ENCODE peak calls at places on chromosome 21, in seven cellular contexts. V is breast epithelium, C is kidney, R is small intestine, W is adrenal gland, I is body of pancreas, B is heart right ventricle. Q is an unnamed sample.

GRCh38 chr21:15054606-15055239 is 10.1 kb downstream of the NRIP1 start:
- DNase-seq in C (no peak), I (no peak), B (no peak), V (no peak), R (no peak), W (no peak), Q (no peak)

GRCh38 chr21:28771790-28772501 is 220.7 kb downstream of the LTN1 start:
- DNase-seq in W (no peak), V (no peak), C (no peak), I (no peak), B (no peak), R (no peak), Q (peak; percentile 2)

GRCh38 chr21:27380303-27380702 is 413.4 kb upstream of the ADAMTS5 start:
- DNase-seq in V (no peak), I (no peak), W (no peak), B (no peak), R (no peak), C (no peak), Q (no peak)

GRCh38 chr21:27561116-27561515 is 594.2 kb upstream of the ADAMTS5 start:
- DNase-seq in W (no peak), B (no peak), C (peak; percentile 45), I (no peak), V (no peak), R (no peak), Q (no peak)

GRCh38 chr21:39057121-39057520 is 126.1 kb downstream of the PSMG1 start:
- DNase-seq in R (no peak), W (no peak), C (no peak), I (no peak), B (no peak), V (no peak), Q (no peak)

GRCh38 chr21:34640858-34641257 is 25.9 kb upstream of the RCAN1 start:
- DNase-seq in B (no peak), C (no peak), R (no peak), I (no peak), W (no peak), V (no peak), Q (no peak)

GRCh38 chr21:34576043-34576466 is 38.9 kb downstream of the RCAN1 start:
- DNase-seq in I (no peak), B (peak; percentile 47), C (no peak), W (no peak), R (peak; percentile 62), V (peak; percentile 64), Q (no peak)

GRCh38 chr21:39452965-39453332 is 1.2 kb downstream of the SH3BGR start:
- DNase-seq in I (no peak), V (no peak), B (no peak), C (no peak), W (no peak), R (no peak), Q (peak; percentile 54)

GRCh38 chr21:18354947-18355346 is 48.6 kb downstream of the TMPRSS15 start:
- DNase-seq in B (no peak), C (no peak), I (no peak), W (no peak), R (no peak), V (no peak), Q (no peak)

GRCh38 chr21:31666445-31667010 is 7.0 kb downstream of the SOD1 start:
- DNase-seq in R (no peak), B (no peak), C (no peak), V (no peak), I (no peak), W (no peak), Q (no peak)

GRCh38 chr21:15063081-15063820 is 1.5 kb downstream of the NRIP1 start:
- DNase-seq in I (peak; percentile 6), C (no peak), V (no peak), W (no peak), B (no peak), R (peak; percentile 48), Q (peak; percentile 56)

GRCh38 chr21:39041815-39042214 is 141.4 kb downstream of the PSMG1 start:
- DNase-seq in W (no peak), R (no peak), I (no peak), B (no peak), V (no peak), C (no peak), Q (no peak)

GRCh38 chr21:28688381-28688780 is 304.3 kb downstream of the LTN1 start:
- DNase-seq in V (no peak), W (no peak), R (no peak), C (no peak), B (no peak), I (no peak), Q (no peak)

GRCh38 chr21:28518620-28519019 is 474.1 kb downstream of the LTN1 start:
- DNase-seq in R (no peak), B (no peak), W (no peak), C (no peak), V (no peak), I (no peak), Q (no peak)

GRCh38 chr21:29499734-29500343 is 201.1 kb downstream of the BACH1 start:
- DNase-seq in B (no peak), W (peak; percentile 34), C (no peak), V (no peak), R (no peak), I (no peak), Q (peak; percentile 62)

GRCh38 chr21:16794944-16795343 is 717.9 kb upstream of the CXADR start:
- DNase-seq in B (no peak), R (no peak), V (no peak), C (no peak), I (peak; percentile 15), W (peak; percentile 81), Q (peak; percentile 25)

GRCh38 chr21:16588433-16588860 is 858.7 kb downstream of the USP25 start:
- DNase-seq in W (peak; percentile 87), B (peak; percentile 51), R (no peak), I (peak; percentile 43), V (peak; percentile 66), C (peak; percentile 86), Q (no peak)

GRCh38 chr21:31903896-31904295 is 31.1 kb downstream of the HUNK start:
- DNase-seq in C (no peak), W (no peak), R (no peak), V (no peak), I (no peak), B (no peak), Q (peak; percentile 83)

GRCh38 chr21:39137248-39138186 is 45.7 kb downstream of the PSMG1 start:
- DNase-seq in I (no peak), B (no peak), V (no peak), W (peak; percentile 67), R (no peak), C (no peak), Q (no peak)

GRCh38 chr21:31908106-31909031 is 35.5 kb downstream of the HUNK start:
- DNase-seq in R (peak; percentile 16), V (peak; percentile 73), C (peak; percentile 83), W (no peak), B (no peak), I (peak; percentile 74), Q (peak; percentile 83)

GRCh38 chr21:33685613-33686197 is 43.4 kb downstream of the ITSN1 start:
- DNase-seq in R (peak; percentile 67), V (no peak), W (no peak), C (no peak), I (no peak), B (no peak), Q (no peak)

DNA sequence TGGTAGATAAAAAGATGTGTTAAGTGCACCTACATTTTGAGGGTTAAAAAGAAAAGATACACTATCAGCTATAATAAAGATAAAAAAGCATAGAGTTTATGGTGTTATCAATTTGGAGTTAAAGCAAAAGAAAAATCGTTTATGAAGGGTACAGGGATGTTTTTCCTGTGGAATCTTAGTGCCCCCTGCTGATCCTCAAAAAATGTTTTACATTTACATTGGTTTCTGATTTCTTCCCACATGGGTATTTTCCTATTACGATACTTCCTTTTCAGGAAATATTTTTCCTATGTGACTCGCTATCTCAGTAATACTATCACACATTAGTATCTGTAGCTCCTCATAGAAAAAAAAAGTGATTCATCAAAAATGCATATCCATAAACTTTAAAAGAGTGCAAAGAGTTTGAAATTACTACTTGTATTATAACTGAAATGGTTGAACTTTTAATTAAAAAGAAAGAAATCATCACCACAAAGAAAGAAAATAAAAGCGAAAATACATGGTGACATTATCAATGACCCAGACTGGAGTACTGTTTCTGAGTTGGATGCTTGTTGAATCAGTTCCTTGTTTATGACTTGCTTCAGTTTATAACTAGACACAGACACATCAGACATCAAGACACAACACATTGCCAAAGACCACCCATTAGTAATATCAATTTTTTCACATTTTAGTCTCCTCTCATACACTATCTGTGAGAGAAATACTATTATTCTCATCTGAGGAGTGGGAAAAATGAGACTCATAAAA is 293.2 kb downstream of the MRPL39 start:
- DNase-seq in B (no peak), W (no peak), I (no peak), R (no peak), V (no peak), C (no peak), Q (peak; percentile 16)
- H3K4me1 ChIP-seq in B (no peaks in the 10 kb centered on the region), W (no peaks in the 10 kb centered on the region), I (no peaks in the 10 kb centered on the region), R (no peaks in the 10 kb centered on the region), V (no peaks in the 10 kb centered on the region), C (no peaks in the 10 kb centered on the region), Q (no peaks in the 10 kb centered on the region)

GRCh38 chr21:46104104-46104503 is 6.2 kb downstream of the COL6A2 start:
- DNase-seq in C (no peak), I (no peak), B (no peak), R (no peak), V (no peak), W (no peak), Q (no peak)
- H3K9me3 ChIP-seq in C (peaks cover 5% of the 10 kb centered on the region), I (no peaks in the 10 kb centered on the region), B (peaks cover 5% of the 10 kb centered on the region), R (no peaks in the 10 kb centered on the region), V (peaks cover 14% of the 10 kb centered on the region), W (no peaks in the 10 kb centered on the region), Q (no peaks in the 10 kb centered on the region)

DNA sequence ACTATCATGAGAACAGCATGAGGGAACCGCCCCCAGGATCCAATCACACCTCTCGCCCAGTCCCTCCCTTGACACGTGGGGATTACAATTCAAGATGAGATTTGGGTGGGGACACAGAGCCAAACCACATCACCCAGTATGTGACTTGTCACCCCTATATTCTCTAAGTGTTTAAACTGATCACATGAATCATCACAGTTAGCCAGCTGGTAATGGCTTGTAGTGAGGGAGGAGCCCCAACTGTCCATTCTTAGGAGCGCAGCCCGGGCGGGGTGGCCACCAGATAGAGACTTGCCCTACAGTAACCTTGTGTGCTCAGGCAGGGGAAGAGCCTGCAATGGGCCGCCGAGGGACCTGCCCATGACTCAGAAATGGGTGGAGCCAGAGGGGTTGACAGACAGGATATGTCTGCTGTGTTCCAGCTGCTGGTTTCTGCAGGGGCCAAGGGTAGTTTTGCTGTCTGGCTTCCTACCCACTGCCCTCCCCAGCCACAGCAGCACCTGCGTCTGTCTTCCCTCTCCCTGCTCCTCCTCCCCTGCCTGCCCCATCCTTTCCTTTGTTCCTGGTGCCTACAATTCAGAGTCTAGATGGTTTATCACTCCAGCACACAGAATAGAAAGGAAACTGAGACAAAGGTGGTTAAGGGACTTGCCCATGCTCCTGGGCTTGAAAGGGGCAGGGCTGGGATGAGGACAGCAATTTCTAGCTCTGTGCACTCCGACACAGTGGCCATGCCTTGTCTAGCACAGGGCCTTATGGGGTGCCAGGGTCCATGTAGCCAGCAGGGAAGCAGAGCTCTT is 9.2 kb downstream of the ABCG1 start:
- DNase-seq in R (peak; percentile 99), V (peak; percentile 67), W (peak; percentile 97), C (peak; percentile 95), I (peak; percentile 89), B (peak; percentile 90), Q (peak; percentile 58)
- H3K4me3 ChIP-seq in R (no peak overlapping the region), V (no peak overlapping the region), W (no peak overlapping the region), C (no peak overlapping the region), I (no peak overlapping the region), B (no peak overlapping the region), Q (no peak overlapping the region)

DNA sequence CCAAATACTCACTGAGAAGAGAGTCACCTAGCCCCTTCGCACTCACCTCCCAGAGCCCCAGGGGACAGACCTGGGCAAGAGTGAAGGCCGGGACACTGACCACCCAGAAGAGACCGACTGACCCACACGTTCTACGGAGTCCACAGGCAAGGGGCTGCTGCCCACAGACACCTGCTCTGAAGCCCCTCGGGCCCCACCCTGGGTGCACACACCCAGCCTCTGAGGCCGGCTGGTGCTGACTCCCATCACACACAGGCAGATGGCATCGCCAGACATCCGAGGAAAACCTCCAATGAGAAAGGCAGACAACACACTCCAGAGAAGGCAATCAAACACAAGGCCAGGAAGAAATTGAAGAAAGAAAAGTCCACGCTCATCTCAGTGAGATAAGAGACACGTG is 22.1 kb downstream of the WDR4 start:
- DNase-seq in W (no peak), B (no peak), R (no peak), V (no peak), I (no peak), C (no peak), Q (no peak)
- H3K4me1 ChIP-seq in W (no peaks in the 10 kb centered on the region), B (no peaks in the 10 kb centered on the region), R (no peaks in the 10 kb centered on the region), V (no peaks in the 10 kb centered on the region), I (no peaks in the 10 kb centered on the region), C (no peaks in the 10 kb centered on the region), Q (peaks cover 7% of the 10 kb centered on the region)

Q was measured in SJCRH30.